ENCODE peak calls at places on chromosomes 4 and X, in nine cellular contexts. V is IMR-90, F is upper lobe of left lung, X is A549, E is Peyer's patch, Z is heart left ventricle, G is lower leg skin, T is breast epithelium, L is stomach. D is an unnamed sample.
A peak's percentile ranks its signal among the peaks of the same experiment; 100 is the strongest.

GRCh38 chr4:182530451-182530850 is 287.2 kb downstream of the TENM3 start:
- DNase-seq in X (no peak), L (no peak), E (no peak), G (no peak), T (no peak), Z (no peak), V (no peak), F (no peak), D (no peak)

GRCh38 chr4:15779336-15779735 is 1.2 kb downstream of the CD38 start:
- DNase-seq in X (peak; percentile 75), F (no peak), V (peak; percentile 53), G (peak; percentile 51), T (no peak), E (no peak), Z (peak; percentile 52), L (no peak), D (peak; percentile 65)

GRCh38 chrX:154732421-154733071 is 18.3 kb downstream of the GAB3 start:
- DNase-seq in X (peak; percentile 33), L (no peak), V (peak; percentile 74), E (no peak), G (no peak), Z (no peak), F (no peak), T (no peak), D (no peak)

GRCh38 chrX:133350751-133351150 is 64.5 kb downstream of the GPC4 start:
- DNase-seq in G (peak; percentile 20), V (no peak), T (no peak), F (no peak), E (no peak), Z (no peak), L (peak; percentile 37), X (no peak), D (peak; percentile 22)

GRCh38 chr4:174450051-174450450 is 72.2 kb downstream of the HPGD start:
- DNase-seq in X (no peak), L (no peak), V (no peak), F (no peak), Z (no peak), G (no peak), E (no peak), T (no peak), D (no peak)

GRCh38 chr4:141028024-141028529 is 105.2 kb downstream of the RNF150 start:
- DNase-seq in V (peak; percentile 83), L (no peak), F (no peak), G (no peak), Z (no peak), X (no peak), T (no peak), E (no peak), D (no peak)

GRCh38 chrX:73850124-73851013 is 287.4 kb downstream of the CHIC1 start:
- DNase-seq in V (peak; percentile 38), F (no peak), G (no peak), Z (no peak), L (peak; percentile 45), X (peak; percentile 53), T (peak; percentile 33), E (no peak), D (peak; percentile 33)

GRCh38 chr4:304987-305680 is at the start of gene ZNF732:
- DNase-seq in F (peak; percentile 72), L (no peak), X (no peak), G (peak; percentile 55), V (peak; percentile 19), T (peak; percentile 77), E (no peak), Z (peak; percentile 39), D (peak; percentile 92)

GRCh38 chrX:123525131-123525725 is 207.6 kb downstream of the THOC2 start:
- DNase-seq in X (no peak), F (no peak), V (no peak), L (no peak), Z (no peak), E (no peak), T (no peak), G (no peak), D (no peak)

GRCh38 chr4:52957220-52957686 is 95.1 kb downstream of the RASL11B start:
- DNase-seq in T (no peak), X (no peak), Z (peak; percentile 26), E (no peak), V (peak; percentile 58), L (no peak), F (no peak), G (no peak), D (no peak)

GRCh38 chrX:21683910-21684309 is 25.8 kb upstream of the KLHL34 start:
- DNase-seq in T (no peak), V (peak; percentile 74), X (no peak), G (no peak), F (no peak), E (no peak), Z (no peak), L (no peak), D (no peak)

GRCh38 chr4:158750379-158750778 is 18.4 kb upstream of the FNIP2 start:
- DNase-seq in E (no peak), L (no peak), X (no peak), T (no peak), Z (no peak), G (no peak), V (peak; percentile 93), F (no peak), D (no peak)

GRCh38 chr4:169971456-169972015 is 54.7 kb downstream of the MFAP3L start:
- DNase-seq in F (no peak), T (no peak), G (no peak), E (no peak), X (no peak), L (no peak), Z (no peak), V (no peak), D (no peak)

GRCh38 chrX:75156537-75156945 is 458 bp upstream of the ABCB7 start:
- DNase-seq in T (no peak), L (no peak), F (no peak), E (no peak), V (peak; percentile 12), G (no peak), Z (no peak), X (peak; percentile 4), D (no peak)

GRCh38 chrX:75158054-75158453 is 2.0 kb upstream of the ABCB7 start:
- DNase-seq in Z (no peak), V (no peak), E (no peak), X (no peak), T (no peak), L (no peak), G (no peak), F (no peak), D (no peak)

GRCh38 chrX:75155454-75155829 is 641 bp downstream of the ABCB7 start:
- DNase-seq in L (no peak), F (no peak), V (peak; percentile 4), X (peak; percentile 1), E (no peak), T (no peak), Z (no peak), G (no peak), D (no peak)

GRCh38 chrX:75154871-75155270 is 1.2 kb downstream of the ABCB7 start:
- DNase-seq in Z (no peak), V (no peak), F (no peak), X (no peak), E (no peak), L (no peak), T (no peak), G (no peak), D (no peak)

GRCh38 chrX:75155830-75156525 is at the start of gene ABCB7:
- DNase-seq in F (peak; percentile 90), X (peak; percentile 79), G (peak; percentile 46), L (peak; percentile 57), E (peak; percentile 63), V (peak; percentile 67), Z (peak; percentile 53), T (peak; percentile 34), D (peak; percentile 84)
- TF ChIP-seq POLR2A in F (peak; percentile 22), X (peak; percentile 35), G (no peak), L (no peak), E (peak; percentile 16), V (no peak), Z (no peak), T (no peak), D (no peak)

DNA sequence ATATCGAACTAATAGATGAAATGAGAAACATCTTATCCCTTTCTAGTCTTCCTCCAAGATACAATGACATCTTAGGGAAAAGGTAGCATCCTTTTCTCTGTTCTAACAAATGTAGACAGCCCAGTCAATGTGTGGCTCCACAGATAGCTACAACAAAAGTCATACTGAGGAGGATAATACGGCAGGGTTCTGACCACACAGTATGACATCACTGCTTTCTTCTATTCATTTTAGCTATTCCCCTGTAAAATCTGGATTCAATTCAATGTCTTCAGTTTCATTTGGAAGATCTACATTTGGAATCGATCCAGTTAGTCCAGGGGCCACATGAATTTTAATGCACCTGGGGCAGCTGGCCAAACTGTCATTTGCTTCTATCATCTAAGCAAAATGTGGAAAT is 51.4 kb downstream of the ENOX2 start:
- DNase-seq in L (no peak), X (no peak), Z (no peak), E (no peak), V (no peak), T (no peak), F (no peak), G (no peak), D (no peak)
- TF ChIP-seq POLR2A in L (no peak), X (no peak), Z (no peak), E (no peak), V (no peak), T (no peak), F (no peak), G (no peak), D (no peak)

DNA sequence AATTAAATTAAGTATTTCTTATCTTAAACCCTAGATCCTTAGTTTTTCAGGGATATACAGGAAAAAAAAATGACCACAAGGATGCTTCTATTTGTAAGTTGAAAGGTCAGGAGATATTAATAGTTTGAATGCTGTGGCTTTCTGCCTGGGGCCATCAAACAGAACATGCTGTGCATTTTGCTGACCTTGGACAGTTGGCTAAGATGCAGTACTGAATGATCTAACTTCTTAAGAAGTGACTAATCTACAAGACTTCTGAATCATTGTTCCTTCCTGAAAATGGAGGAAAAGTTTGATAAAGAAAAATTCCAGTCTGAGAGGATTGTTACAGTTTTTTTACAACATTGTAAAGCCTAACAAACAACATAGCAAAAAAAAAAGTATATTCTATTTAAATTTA is 237.8 kb upstream of the JADE1 start:
- DNase-seq in F (no peak), Z (peak; percentile 43), E (no peak), T (peak; percentile 37), G (peak; percentile 74), L (no peak), V (peak; percentile 96), X (peak; percentile 94), D (peak; percentile 90)
- TF ChIP-seq POLR2A in F (no peak), Z (no peak), E (no peak), T (no peak), G (no peak), L (no peak), V (no peak), X (no peak), D (no peak)

DNA sequence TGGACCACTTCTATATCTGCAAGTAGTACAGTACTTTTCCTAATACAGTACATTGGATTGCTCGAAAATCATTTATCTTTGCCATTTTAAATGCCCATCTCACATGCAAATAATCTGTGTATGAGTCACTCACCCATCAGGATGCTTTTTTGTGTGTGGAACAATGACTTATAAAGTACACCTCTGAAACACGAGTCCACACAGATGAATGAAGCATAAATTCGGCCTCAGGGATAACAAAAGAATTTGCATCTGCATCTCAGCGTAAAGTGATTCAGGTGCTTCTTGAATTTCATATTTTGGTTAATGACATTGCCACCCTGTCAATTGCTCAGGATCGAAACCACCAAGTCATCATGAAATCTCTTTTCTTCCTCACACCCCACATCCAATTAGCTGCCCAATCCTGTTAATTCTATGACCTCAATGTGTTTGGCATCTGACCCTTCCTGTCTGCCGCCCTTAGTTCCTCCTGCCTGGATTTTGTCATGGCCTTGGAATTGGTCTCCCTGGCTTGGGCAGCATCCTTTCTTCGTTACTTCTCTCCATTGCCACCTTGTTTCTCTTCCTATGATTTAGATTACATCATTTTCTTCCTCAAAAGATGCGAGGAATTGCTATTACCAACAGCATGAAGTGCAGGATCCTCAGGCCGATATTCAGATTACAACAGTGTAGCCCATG is 161.6 kb upstream of the MID1 start:
- DNase-seq in T (no peak), V (no peak), G (no peak), L (no peak), F (no peak), X (no peak), Z (no peak), E (no peak), D (no peak)
- TF ChIP-seq POLR2A in T (no peak), V (no peak), G (no peak), L (no peak), F (no peak), X (no peak), Z (no peak), E (no peak), D (no peak)